ENCODE peak calls at places on chromosomes 5 and 9, in four cellular contexts. B is NB4, K is transverse colon, Q is A549. H is an unnamed sample.

GRCh38 chr5:172778223-172778814 is 7.3 kb upstream of the DUSP1 start:
- DNase-seq in B (no peak), K (peak), Q (peak), H (peak)

GRCh38 chr5:73346878-73347408 is 101.6 kb downstream of the FOXD1 start:
- DNase-seq in B (no peak), K (no peak), Q (no peak), H (no peak)

GRCh38 chr5:59249726-59250125 is 643.8 kb downstream of the PDE4D start:
- DNase-seq in B (no peak), K (no peak), Q (no peak), H (no peak)

GRCh38 chr9:99076483-99077171 is 28.3 kb upstream of the TGFBR1 start:
- DNase-seq in B (peak), K (peak), Q (no peak), H (peak)

GRCh38 chr5:170427672-170428236 is 38.6 kb upstream of the KCNMB1 start:
- DNase-seq in B (peak), K (no peak), Q (no peak), H (no peak)

GRCh38 chr9:124098141-124098905 is 86.8 kb downstream of the LHX2 start:
- DNase-seq in B (peak), K (no peak), Q (no peak), H (no peak)

GRCh38 chr5:176446884-176447537 is 1.2 kb upstream of the FAF2 start:
- DNase-seq in B (no peak), K (peak), Q (no peak), H (peak)

GRCh38 chr5:58816181-58816731 is 233.4 kb downstream of the RAB3C start:
- DNase-seq in B (no peak), K (no peak), Q (no peak), H (no peak)

GRCh38 chr9:135997070-135998012 is 36.2 kb upstream of the UBAC1 start:
- DNase-seq in B (no peak), K (no peak), Q (no peak), H (no peak)

GRCh38 chr9:11192993-11193392 is 580.2 kb upstream of the PTPRD start:
- DNase-seq in B (no peak), K (no peak), Q (no peak), H (no peak)

GRCh38 chr5:81513982-81514381 is 120.0 kb upstream of the ACOT12 start:
- DNase-seq in B (peak), K (no peak), Q (peak), H (no peak)

GRCh38 chr5:179241175-179241574 is 104.1 kb downstream of the ADAMTS2 start:
- DNase-seq in B (no peak), K (peak), Q (no peak), H (no peak)

GRCh38 chr9:78566521-78566920 is 269.6 kb downstream of the PSAT1 start:
- DNase-seq in B (no peak), K (no peak), Q (no peak), H (no peak)

GRCh38 chr9:84138543-84138942 is 157.9 kb downstream of the RMI1 start:
- DNase-seq in B (no peak), K (no peak), Q (no peak), H (no peak)

GRCh38 chr5:80863708-80864107 is 96.5 kb upstream of the RASGRF2 start:
- DNase-seq in B (no peak), K (no peak), Q (no peak), H (no peak)

GRCh38 chr9:93072383-93072795 is 13.9 kb downstream of the SUSD3 start:
- DNase-seq in B (no peak), K (peak), Q (no peak), H (peak)

DNA sequence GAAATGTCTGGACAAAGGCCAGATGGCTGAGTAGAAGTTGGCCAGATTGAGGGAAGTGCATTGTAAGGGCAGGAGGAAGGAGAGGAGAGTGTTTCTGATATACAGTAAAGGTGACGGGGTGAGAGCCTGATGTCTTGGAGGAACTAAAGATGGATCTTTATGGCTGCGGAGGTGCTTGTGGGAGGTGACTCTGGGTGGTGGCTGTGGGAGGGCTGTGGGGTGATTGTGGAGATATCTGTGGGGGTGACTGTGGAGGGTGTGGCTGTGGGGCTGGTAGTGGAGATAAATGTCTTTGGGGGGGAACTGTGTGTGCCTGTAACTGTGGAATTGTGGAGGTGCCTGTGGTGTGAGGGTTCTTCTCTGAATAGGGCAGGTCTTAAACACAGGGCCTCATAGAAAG is 121.4 kb downstream of the CMYA5 start:
- DNase-seq in B (no peak), K (no peak), Q (no peak), H (peak)
- TF ChIP-seq POLR2A in B (no peak), K (no peak), Q (no peak), H (peak)

DNA sequence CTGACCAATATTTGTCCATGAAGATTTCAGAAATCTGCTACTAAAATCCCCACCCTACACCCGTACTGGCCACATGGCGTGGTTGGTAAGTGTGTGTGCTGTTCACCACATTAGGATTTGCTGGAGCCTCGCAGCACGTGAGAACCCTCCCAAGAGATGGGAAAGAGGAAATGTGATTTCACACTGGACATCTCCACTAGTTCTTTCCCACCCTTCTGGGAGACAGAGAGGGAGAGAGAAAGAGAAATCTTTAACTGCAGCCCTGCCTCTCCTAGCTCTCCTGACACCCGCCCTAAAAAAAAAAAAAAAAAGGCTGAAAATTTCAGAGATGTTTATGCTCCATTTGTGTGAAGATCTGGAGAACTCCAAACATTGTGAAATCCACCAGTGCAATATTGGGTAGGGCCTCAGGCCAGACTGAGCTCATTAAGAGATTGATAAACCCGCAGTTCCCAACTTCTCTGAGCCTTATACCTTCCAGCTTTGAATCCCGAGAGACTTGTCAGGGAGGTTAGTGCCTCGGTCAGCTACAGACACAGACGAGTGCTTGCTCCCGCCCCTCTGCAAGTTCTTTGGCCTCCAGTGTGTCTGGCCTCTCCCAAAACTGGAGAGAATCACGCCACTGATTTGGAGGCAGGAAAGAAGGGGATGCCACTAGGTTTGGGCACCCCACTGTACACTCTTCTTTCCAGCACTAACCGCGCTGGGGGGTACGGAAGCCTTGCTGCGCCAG is 1.9 kb downstream of the SPRY4 start:
- DNase-seq in B (peak), K (no peak), Q (no peak), H (no peak)
- TF ChIP-seq POLR2A in B (no peak), K (no peak), Q (no peak), H (no peak)

GRCh38 chr9:127568971-127569818 is 42.9 kb upstream of the STXBP1 start:
- DNase-seq in B (peak), K (peak), Q (peak), H (peak)
- TF ChIP-seq POLR2A in B (peak), K (peak), Q (peak), H (peak)

DNA sequence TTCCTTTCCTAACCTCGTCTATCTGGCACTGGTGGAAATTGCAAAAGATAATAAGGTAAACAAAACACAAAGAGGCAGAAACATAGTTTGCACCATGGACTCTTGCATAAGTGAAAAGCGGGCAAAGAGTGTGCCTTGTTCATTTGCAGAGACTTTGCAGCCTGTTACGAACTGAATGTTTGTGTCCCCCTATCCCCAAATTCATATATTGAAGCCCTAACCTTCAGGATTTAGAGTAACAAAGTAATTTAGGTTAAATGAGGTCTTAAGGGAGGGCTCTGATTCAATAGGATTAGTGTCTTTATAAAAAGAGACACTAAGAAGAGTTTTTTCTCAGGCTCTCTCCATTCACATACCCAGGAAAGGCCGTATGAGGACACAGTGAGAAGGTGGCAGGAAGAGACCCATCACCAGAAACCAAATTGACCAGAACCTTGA is 52.1 kb upstream of the FAM169A start:
- DNase-seq in B (no peak), K (no peak), Q (no peak), H (no peak)
- TF ChIP-seq POLR2A in B (no peak), K (no peak), Q (no peak), H (no peak)

GRCh38 chr9:115250646-115251045 is 132.7 kb upstream of the TNC start:
- DNase-seq in B (no peak), K (no peak), Q (no peak), H (no peak)
- TF ChIP-seq POLR2A in B (no peak), K (no peak), Q (no peak), H (no peak)

GRCh38 chr9:2923810-2924768 is 80.2 kb upstream of the PUM3 start:
- DNase-seq in B (peak), K (no peak), Q (no peak), H (no peak)
- TF ChIP-seq POLR2A in B (no peak), K (no peak), Q (no peak), H (no peak)

GRCh38 chr5:65190328-65191053 is 291.2 kb downstream of the ADAMTS6 start:
- DNase-seq in B (no peak), K (no peak), Q (no peak), H (no peak)
- TF ChIP-seq POLR2A in B (no peak), K (no peak), Q (no peak), H (no peak)

GRCh38 chr9:19451240-19452087 is 42.7 kb downstream of the ACER2 start:
- DNase-seq in B (no peak), K (no peak), Q (no peak), H (no peak)
- TF ChIP-seq POLR2A in B (no peak), K (no peak), Q (no peak), H (no peak)

DNA sequence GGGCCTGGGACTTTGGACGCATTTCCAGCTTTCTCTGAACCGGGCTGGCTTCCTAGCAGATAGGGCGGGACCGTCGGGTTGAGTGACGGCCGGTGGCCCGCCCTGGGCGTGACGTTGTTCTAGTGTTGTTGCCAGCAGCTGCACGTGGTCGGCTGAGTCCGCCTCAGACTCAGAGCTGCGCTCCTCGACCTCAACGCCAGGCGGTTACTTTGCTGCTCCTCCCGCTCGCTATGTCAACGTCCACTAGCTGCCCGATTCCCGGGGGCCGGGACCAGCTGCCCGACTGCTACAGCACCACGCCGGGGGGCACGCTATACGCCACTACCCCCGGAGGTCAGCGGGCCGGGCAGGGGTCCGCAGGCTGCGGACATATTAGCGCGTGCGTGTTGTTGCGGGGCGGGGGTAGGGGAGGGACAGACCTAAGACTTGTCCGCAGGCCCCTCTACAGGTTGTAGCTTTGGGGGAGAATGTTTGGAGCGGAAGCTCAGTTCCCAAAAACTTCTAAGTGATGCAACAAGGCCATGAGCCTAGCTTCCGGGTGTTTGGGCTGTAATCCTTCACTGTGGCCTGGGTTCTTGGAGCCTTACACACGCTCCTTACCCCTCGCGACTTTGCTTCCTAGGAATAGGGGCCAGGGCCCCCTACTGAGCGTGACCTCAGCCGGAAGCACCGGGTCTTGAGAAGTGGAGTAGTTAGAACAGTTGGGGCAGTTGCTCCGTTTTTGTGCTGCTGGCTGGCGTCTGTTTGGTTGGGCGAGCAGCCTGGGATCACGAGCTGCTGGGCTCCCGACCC is at the start of gene EIF4EBP3:
- DNase-seq in B (peak), K (peak), Q (peak), H (peak)
- TF ChIP-seq POLR2A in B (peak), K (peak), Q (no peak), H (peak)

GRCh38 chr9:91222457-91222856 is 139.3 kb downstream of the AUH start:
- DNase-seq in B (no peak), K (no peak), Q (no peak), H (no peak)
- TF ChIP-seq POLR2A in B (no peak), K (no peak), Q (no peak), H (no peak)